ENCODE peak calls at places on chromosomes 12 and 14, in five cellular contexts. P is adrenal gland, Q is brain microvascular endothelial cell, B is RWPE1, L is endothelial cell. E is an unnamed sample.

GRCh38 chr12:946656-947055 is 2.8 kb downstream of the RAD52 start:
- DNase-seq in Q (peak), B (no peak), P (no peak), L (no peak), E (no peak)

GRCh38 chr12:89999699-90000505 is 291.3 kb upstream of the ATP2B1 start:
- DNase-seq in P (no peak), B (no peak), Q (peak), L (no peak), E (no peak)

GRCh38 chr12:46198913-46199312 is 69.9 kb downstream of the SLC38A1 start:
- DNase-seq in P (no peak), Q (no peak), B (no peak), L (no peak), E (no peak)

GRCh38 chr14:69606258-69606657 is 5.1 kb upstream of the SUSD6 start:
- DNase-seq in B (no peak), Q (no peak), P (peak), L (no peak), E (no peak)

GRCh38 chr12:62848418-62848817 is 86.5 kb downstream of the PPM1H start:
- DNase-seq in P (no peak), L (no peak), B (no peak), Q (peak), E (no peak)

GRCh38 chr14:38342803-38343202 is 86.9 kb upstream of the CLEC14A start:
- DNase-seq in P (no peak), Q (peak), L (no peak), B (no peak), E (no peak)

GRCh38 chr14:67776653-67777322 is 39.6 kb downstream of the ZFYVE26 start:
- DNase-seq in B (no peak), L (no peak), P (no peak), Q (no peak), E (no peak)

GRCh38 chr14:77516111-77516510 is 17.5 kb upstream of the ISM2 start:
- DNase-seq in L (no peak), Q (no peak), B (no peak), P (no peak), E (no peak)

GRCh38 chr14:102105369-102105768 is 18.5 kb upstream of the HSP90AA1 start:
- DNase-seq in Q (no peak), L (no peak), B (no peak), P (no peak), E (no peak)

GRCh38 chr12:68559246-68559645 is 51.5 kb upstream of the RAP1B start:
- DNase-seq in P (no peak), Q (peak), L (no peak), B (peak), E (no peak)

GRCh38 chr12:119989619-119990381 is 764 bp downstream of the BICDL1 start:
- DNase-seq in Q (peak), L (peak), P (peak), B (peak), E (peak)

GRCh38 chr14:74860899-74861733 is 14.8 kb downstream of the PROX2 start:
- DNase-seq in P (peak), L (peak), Q (peak), B (peak), E (peak)

GRCh38 chr12:51056242-51056641 is 8.1 kb downstream of the LETMD1 start:
- DNase-seq in P (peak), B (peak), Q (peak), L (no peak), E (no peak)

GRCh38 chr12:94186461-94187237 is 38.3 kb downstream of the PLXNC1 start:
- DNase-seq in Q (peak), L (peak), B (no peak), P (peak), E (peak)

GRCh38 chr12:8501720-8502119 is 11.6 kb upstream of the CLEC4D start:
- DNase-seq in P (no peak), Q (no peak), L (no peak), B (no peak), E (no peak)

GRCh38 chr12:89138048-89138852 is 214.1 kb downstream of the DUSP6 start:
- DNase-seq in P (no peak), Q (no peak), B (no peak), L (no peak), E (no peak)

GRCh38 chr12:25017336-25017735 is 68.4 kb upstream of the BCAT1 start:
- DNase-seq in L (no peak), B (no peak), P (no peak), Q (peak), E (peak)

GRCh38 chr12:57435288-57435687 is 704 bp downstream of the INHBC start:
- DNase-seq in Q (no peak), P (no peak), B (no peak), L (no peak), E (no peak)

GRCh38 chr14:50057331-50057730 is 59.0 kb downstream of the VCPKMT start:
- DNase-seq in Q (no peak), B (no peak), L (no peak), P (no peak), E (no peak)

GRCh38 chr12:64181504-64182291 is 40.4 kb downstream of the KICS2 start:
- DNase-seq in L (peak), P (peak), B (peak), Q (peak), E (peak)

GRCh38 chr12:108798551-108799221 is 58.7 kb downstream of the SSH1 start:
- DNase-seq in B (no peak), Q (peak), L (no peak), P (no peak), E (no peak)

GRCh38 chr14:83300454-83301064 is 1766.9 kb upstream of the SEL1L start:
- DNase-seq in L (no peak), P (no peak), B (peak), Q (peak), E (no peak)

GRCh38 chr14:105635560-105635959 is 109.2 kb downstream of the TMEM121 start:
- DNase-seq in L (no peak), P (no peak), B (no peak), Q (no peak), E (no peak)

GRCh38 chr12:7497661-7498060 is 5.9 kb downstream of the CD163 start:
- DNase-seq in Q (no peak), P (no peak), B (no peak), L (no peak), E (no peak)

GRCh38 chr12:38424436-38424835 is 107.9 kb downstream of the ALG10B start:
- DNase-seq in P (no peak), L (no peak), B (no peak), Q (no peak), E (no peak)

GRCh38 chr14:60720962-60721330 is 3.2 kb downstream of the SIX4 start:
- DNase-seq in P (no peak), B (no peak), L (no peak), Q (no peak), E (no peak)

GRCh38 chr14:60722836-60723217 is 1.3 kb downstream of the SIX4 start:
- DNase-seq in B (peak), L (no peak), P (no peak), Q (no peak), E (peak)

GRCh38 chr14:60720391-60720790 is 3.8 kb downstream of the SIX4 start:
- DNase-seq in Q (no peak), B (no peak), L (no peak), P (no peak), E (no peak)

GRCh38 chr14:60722163-60722835 is 1.9 kb downstream of the SIX4 start:
- DNase-seq in Q (peak), L (peak), P (peak), B (peak), E (peak)

GRCh38 chr14:60721331-60722162 is 2.6 kb downstream of the SIX4 start:
- DNase-seq in Q (peak), B (peak), L (peak), P (peak), E (peak)
- TF ChIP-seq CTCF in Q (peak), B (peak), L (no peak), P (peak), E (peak)

GRCh38 chr14:66495214-66496098 is 9.3 kb downstream of the CCDC196 start:
- DNase-seq in Q (peak), B (peak), P (peak), L (peak), E (peak)
- TF ChIP-seq CTCF in Q (peak), B (peak), P (peak), L (peak), E (peak)

GRCh38 chr14:91577632-91578233 is 67.6 kb upstream of the PPP4R3A start:
- DNase-seq in Q (no peak), P (no peak), B (no peak), L (no peak), E (no peak)

GRCh38 chr14:91570021-91570420 is 59.9 kb upstream of the PPP4R3A start:
- DNase-seq in Q (no peak), P (no peak), B (no peak), L (no peak), E (no peak)

GRCh38 chr14:91573528-91573893 is 63.4 kb upstream of the PPP4R3A start:
- DNase-seq in B (no peak), L (no peak), P (no peak), Q (no peak), E (no peak)

GRCh38 chr14:91575469-91576208 is 65.5 kb upstream of the PPP4R3A start:
- DNase-seq in L (no peak), P (no peak), B (no peak), Q (no peak), E (no peak)

DNA sequence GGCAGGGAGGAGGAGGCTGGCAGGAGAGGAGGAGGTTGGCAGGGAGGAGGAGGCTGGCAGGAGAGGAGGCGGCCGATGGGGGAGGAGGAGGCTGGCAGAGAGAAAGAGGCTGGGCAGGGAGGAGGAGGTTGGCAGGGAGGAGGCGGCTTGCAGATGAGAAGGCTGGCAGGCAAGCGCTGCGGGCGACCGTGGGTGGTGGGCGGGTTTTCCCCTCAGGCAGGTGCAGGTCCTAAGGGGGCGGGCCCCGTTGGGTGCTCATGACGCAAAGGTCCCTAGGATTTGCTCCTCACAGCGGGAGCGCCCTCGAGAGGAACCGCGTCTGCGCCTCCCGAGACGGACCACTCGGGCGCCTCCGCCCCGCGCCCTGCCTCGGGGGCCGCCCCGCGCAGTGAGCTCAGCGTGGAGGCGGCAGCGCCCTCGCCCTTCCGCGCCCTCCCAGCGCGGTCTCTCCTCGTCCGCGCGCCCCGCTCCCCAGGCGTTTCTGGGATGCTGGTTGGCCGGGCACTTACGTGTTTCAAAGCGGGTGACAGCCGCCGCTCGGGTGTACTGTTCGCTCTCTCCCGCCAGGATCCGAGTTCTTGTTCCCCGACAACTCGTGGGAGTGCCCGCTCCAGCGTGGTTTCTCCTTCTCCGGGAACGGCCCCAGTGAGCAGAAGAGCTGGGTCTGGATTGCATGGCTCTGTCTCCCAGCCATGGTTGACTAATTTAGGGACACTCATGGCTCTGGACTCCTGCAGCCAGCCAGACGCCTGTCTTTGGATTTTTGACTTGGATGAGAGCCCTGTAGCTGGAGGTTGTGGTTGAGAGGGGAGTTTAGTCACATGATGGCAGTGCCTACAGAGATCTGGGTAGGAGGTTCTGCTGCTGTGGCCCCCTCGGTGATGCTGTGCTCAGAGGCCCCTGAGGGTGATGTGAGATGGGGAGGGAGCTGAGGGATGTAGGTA is 64.1 kb upstream of the PPP4R3A start:
- DNase-seq in P (peak), B (peak), L (peak), Q (peak), E (peak)
- TF ChIP-seq CTCF in P (no peak), B (no peak), L (no peak), Q (peak), E (no peak)

GRCh38 chr12:54164402-54165145 is 24.2 kb downstream of the SMUG1 start:
- DNase-seq in L (no peak), Q (no peak), B (no peak), P (no peak), E (peak)

GRCh38 chr12:54163147-54163546 is 25.6 kb downstream of the SMUG1 start:
- DNase-seq in P (no peak), Q (no peak), B (no peak), L (no peak), E (no peak)

GRCh38 chr12:54160807-54161480 is 27.8 kb downstream of the SMUG1 start:
- DNase-seq in B (no peak), L (no peak), P (no peak), Q (no peak), E (no peak)

GRCh38 chr12:54161481-54162437 is 27.0 kb downstream of the SMUG1 start:
- DNase-seq in P (no peak), B (no peak), L (no peak), Q (no peak), E (no peak)

DNA sequence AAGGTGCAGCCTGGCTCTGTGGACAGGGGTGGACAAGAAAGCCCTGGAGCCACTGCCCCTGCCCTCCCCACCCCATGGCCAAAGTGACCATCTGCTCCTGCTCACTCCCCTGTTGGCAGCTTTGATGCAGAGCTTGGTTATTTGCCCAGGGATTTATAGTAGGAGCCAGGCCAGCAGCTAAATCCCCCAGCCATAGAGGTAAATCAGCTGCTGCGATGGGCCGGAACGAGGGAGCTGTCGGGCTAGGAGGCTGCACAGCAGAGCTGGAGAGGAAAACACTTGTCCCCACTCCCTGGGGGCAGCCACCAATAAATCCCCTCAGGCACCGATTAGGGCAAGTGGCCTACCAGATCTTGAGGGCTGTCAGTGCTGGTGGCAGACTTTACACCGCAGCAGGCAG is 26.0 kb downstream of the SMUG1 start:
- DNase-seq in P (no peak), L (no peak), Q (no peak), B (no peak), E (no peak)
- TF ChIP-seq CTCF in P (no peak), L (no peak), Q (no peak), B (no peak), E (no peak)

DNA sequence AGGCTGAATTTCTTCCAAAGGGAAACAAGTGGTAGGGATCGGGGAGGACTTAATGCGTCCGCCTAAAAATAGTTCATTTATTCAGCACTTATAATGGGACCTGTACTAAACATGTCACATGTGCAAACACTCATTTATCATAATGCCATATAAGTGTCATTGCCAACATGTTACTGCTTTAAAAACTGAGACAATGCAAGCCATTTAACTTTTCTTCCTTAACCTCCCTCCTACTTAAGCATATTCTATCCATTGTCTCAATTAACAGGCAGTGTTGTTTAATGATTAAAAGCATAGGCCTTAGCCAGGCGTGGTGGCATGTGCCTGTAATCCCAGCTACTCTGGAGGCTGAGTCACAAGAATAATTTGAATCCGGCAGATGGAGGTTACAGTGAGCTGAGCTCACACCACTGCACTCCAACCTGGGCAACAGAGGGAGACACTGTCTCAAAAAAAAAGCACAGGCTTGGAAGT is 13.5 kb upstream of the SCFD1 start:
- DNase-seq in Q (peak), P (no peak), L (no peak), B (no peak), E (no peak)
- TF ChIP-seq CTCF in Q (peak), P (no peak), L (no peak), B (no peak), E (no peak)

GRCh38 chr12:58927112-58927511 is 6.8 kb upstream of the LRIG3 start:
- DNase-seq in B (no peak), P (no peak), Q (no peak), L (no peak), E (no peak)

GRCh38 chr12:58933068-58933681 is 12.9 kb upstream of the LRIG3 start:
- DNase-seq in P (no peak), L (no peak), B (no peak), Q (no peak), E (no peak)

GRCh38 chr12:58934528-58934927 is 14.2 kb upstream of the LRIG3 start:
- DNase-seq in Q (no peak), L (no peak), B (no peak), P (no peak), E (no peak)

GRCh38 chr12:58930770-58931324 is 10.5 kb upstream of the LRIG3 start:
- DNase-seq in B (no peak), Q (peak), L (no peak), P (no peak), E (no peak)

GRCh38 chr12:58931518-58931917 is 11.2 kb upstream of the LRIG3 start:
- DNase-seq in L (no peak), P (no peak), B (no peak), Q (no peak), E (no peak)
- TF ChIP-seq CTCF in L (no peak), P (no peak), B (no peak), Q (peak), E (no peak)

GRCh38 chr14:76267322-76268012 is 108.5 kb upstream of the ESRRB start:
- DNase-seq in Q (peak), L (peak), P (peak), B (peak), E (peak)
- TF ChIP-seq CTCF in Q (peak), L (no peak), P (no peak), B (no peak), E (no peak)

DNA sequence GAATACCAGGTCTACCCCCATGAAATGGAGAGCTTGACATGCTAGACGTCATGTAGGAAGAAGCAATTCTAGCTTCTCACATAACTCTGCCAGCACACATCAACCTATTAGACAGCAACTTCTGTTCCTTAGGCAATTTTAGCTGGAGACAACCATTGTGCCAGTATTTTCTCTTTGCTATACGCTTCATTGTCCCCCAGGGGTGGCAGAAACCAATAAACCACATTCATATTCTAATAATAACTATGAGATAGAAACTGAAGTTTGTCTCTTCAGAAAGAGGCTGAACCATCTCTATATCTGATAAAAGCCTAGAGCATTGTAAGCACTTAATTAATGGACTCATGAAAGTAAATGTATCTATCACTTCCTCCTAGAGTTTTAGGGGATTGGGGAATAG is 278.6 kb downstream of the FOXG1 start:
- DNase-seq in P (no peak), B (no peak), Q (no peak), L (no peak), E (no peak)
- TF ChIP-seq CTCF in P (no peak), B (no peak), Q (no peak), L (no peak), E (no peak)

E was measured in thyroid gland.